ENCODE peak calls at places on chromosome 22, in five cellular contexts. A is adrenal gland, T is left lung, I is psoas muscle, C is tibial artery. P is an unnamed sample.

GRCh38 chr22:44147036-44147645 is 33.6 kb upstream of the PARVG start:
- DNase-seq in A (no peak), T (no peak), I (no peak), C (no peak), P (no peak)

GRCh38 chr22:17865183-17866055 is 91.2 kb upstream of the BID start:
- DNase-seq in A (no peak), T (no peak), I (no peak), C (no peak), P (no peak)

GRCh38 chr22:43109921-43110443 is 568 bp upstream of the BIK start:
- DNase-seq in A (no peak), T (no peak), I (no peak), C (no peak), P (no peak)

GRCh38 chr22:50293441-50294318 is 13.8 kb downstream of the PLXNB2 start:
- DNase-seq in A (peak; percentile 65), T (peak; percentile 81), I (peak; percentile 50), C (peak; percentile 88), P (no peak)

GRCh38 chr22:49150801-49151221 is 676.9 kb downstream of the BRD1 start:
- DNase-seq in A (no peak), T (no peak), I (no peak), C (no peak), P (no peak)

GRCh38 chr22:49500942-49501395 is 326.7 kb downstream of the BRD1 start:
- DNase-seq in A (no peak), T (no peak), I (no peak), C (no peak), P (no peak)

GRCh38 chr22:50477923-50478322 is 3.1 kb upstream of the SBF1 start:
- DNase-seq in A (no peak), T (no peak), I (no peak), C (no peak), P (no peak)

GRCh38 chr22:25508161-25508560 is 56.3 kb upstream of the GRK3 start:
- DNase-seq in A (no peak), T (no peak), I (no peak), C (no peak), P (no peak)

GRCh38 chr22:27786253-27786898 is 15.2 kb downstream of the MN1 start:
- DNase-seq in A (no peak), T (no peak), I (no peak), C (peak; percentile 87), P (no peak)

GRCh38 chr22:32596471-32596870 is 121.9 kb downstream of the FBXO7 start:
- DNase-seq in A (no peak), T (no peak), I (no peak), C (no peak), P (no peak)

GRCh38 chr22:24401824-24402434 is 25.5 kb upstream of the ADORA2A start:
- DNase-seq in A (no peak), T (no peak), I (no peak), C (peak; percentile 60), P (no peak)

GRCh38 chr22:21067075-21067900 is 21.5 kb downstream of the LRRC74B start:
- DNase-seq in A (no peak), T (no peak), I (no peak), C (no peak), P (no peak)

GRCh38 chr22:17121235-17122195 is at the start of gene TMEM121B:
- DNase-seq in A (peak; percentile 59), T (peak; percentile 65), I (peak; percentile 74), C (no peak), P (no peak)

GRCh38 chr22:37943471-37944198 is 9.8 kb downstream of the C22orf23 start:
- DNase-seq in A (no peak), T (no peak), I (no peak), C (no peak), P (no peak)

GRCh38 chr22:38086942-38087341 is 3.0 kb upstream of the SLC16A8 start:
- DNase-seq in A (no peak), T (no peak), I (peak; percentile 4), C (no peak), P (no peak)

GRCh38 chr22:44100411-44100810 is 76.3 kb downstream of the PARVB start:
- DNase-seq in A (peak; percentile 8), T (no peak), I (no peak), C (no peak), P (no peak)

GRCh38 chr22:30457964-30458363 is 13.9 kb downstream of the SEC14L3 start:
- DNase-seq in A (no peak), T (no peak), I (no peak), C (no peak), P (no peak)

GRCh38 chr22:27637604-27638003 is 164.0 kb downstream of the MN1 start:
- DNase-seq in A (no peak), T (no peak), I (no peak), C (no peak), P (no peak)

GRCh38 chr22:23984430-23984829 is 4.5 kb downstream of the GSTT2 start:
- DNase-seq in A (peak; percentile 51), T (no peak), I (no peak), C (no peak), P (no peak)

GRCh38 chr22:45225732-45226560 is 14.7 kb downstream of the KIAA0930 start:
- DNase-seq in A (peak; percentile 66), T (peak; percentile 63), I (peak; percentile 56), C (no peak), P (no peak)

GRCh38 chr22:20931126-20931654 is 14.0 kb downstream of the CRKL start:
- DNase-seq in A (no peak), T (no peak), I (no peak), C (no peak), P (no peak)

GRCh38 chr22:47589271-47590250 is 827.1 kb downstream of the TBC1D22A start:
- DNase-seq in A (no peak), T (no peak), I (no peak), C (peak; percentile 49), P (no peak)

GRCh38 chr22:47587361-47587760 is 824.9 kb downstream of the TBC1D22A start:
- DNase-seq in A (no peak), T (no peak), I (no peak), C (peak; percentile 33), P (no peak)

GRCh38 chr22:47587861-47588582 is 825.6 kb downstream of the TBC1D22A start:
- DNase-seq in A (no peak), T (no peak), I (no peak), C (peak; percentile 35), P (no peak)

GRCh38 chr22:47586946-47587345 is 824.5 kb downstream of the TBC1D22A start:
- DNase-seq in A (no peak), T (no peak), I (no peak), C (peak; percentile 35), P (no peak)

DNA sequence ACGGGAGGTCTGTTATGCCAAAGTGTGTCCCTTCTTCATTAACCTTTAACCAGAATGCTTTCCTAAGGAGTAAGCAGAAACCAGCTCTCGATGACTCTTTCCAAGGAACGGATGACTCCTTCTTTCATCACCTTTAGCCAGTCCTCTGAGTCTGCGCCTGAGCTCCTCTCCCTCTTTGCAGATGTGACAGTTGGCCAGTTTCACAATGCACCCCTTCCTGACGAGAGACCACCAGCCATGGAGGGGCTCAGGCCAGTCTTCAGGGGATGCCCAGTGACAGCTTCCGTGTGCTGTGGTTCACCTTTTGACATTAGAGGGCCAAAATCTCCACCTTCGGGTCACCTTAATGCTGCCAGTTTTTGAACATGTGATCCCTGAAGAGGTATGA is 826.1 kb downstream of the TBC1D22A start:
- DNase-seq in A (no peak), T (no peak), I (no peak), C (peak; percentile 43), P (no peak)
- H3K9me3 ChIP-seq in A (peaks cover 6% of the 10 kb centered on the region), T (peaks cover 15% of the 10 kb centered on the region), I (peaks cover 3% of the 10 kb centered on the region), C (no peaks in the 10 kb centered on the region), P (no peaks in the 10 kb centered on the region)

DNA sequence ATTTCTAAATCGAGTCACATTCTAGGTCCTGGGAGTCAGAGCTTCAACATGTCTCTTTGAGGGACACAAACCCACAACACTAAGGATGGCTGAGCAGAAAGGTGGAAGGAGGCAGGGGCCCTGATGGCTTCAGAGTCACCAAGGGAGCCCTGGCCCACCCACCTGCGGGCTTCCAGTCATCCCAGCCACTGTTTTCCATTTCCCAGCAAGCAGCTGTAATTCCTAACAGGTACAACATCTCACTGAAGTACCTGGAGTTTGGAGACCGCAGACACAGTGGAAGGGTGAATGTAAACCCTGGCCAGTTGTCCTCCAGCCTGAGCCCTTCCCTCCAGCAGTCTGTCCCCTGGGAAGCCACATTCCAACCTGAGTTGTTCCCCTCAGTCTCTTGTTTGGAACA is 562.8 kb downstream of the TBC1D22A start:
- DNase-seq in A (no peak), T (no peak), I (no peak), C (no peak), P (no peak)
- H3K9me3 ChIP-seq in A (peaks cover 5% of the 10 kb centered on the region), T (peaks cover 24% of the 10 kb centered on the region), I (peaks cover 10% of the 10 kb centered on the region), C (peaks cover 19% of the 10 kb centered on the region), P (peaks cover 5% of the 10 kb centered on the region)

GRCh38 chr22:47994899-47995573 is 1232.6 kb downstream of the TBC1D22A start:
- DNase-seq in A (no peak), T (no peak), I (no peak), C (no peak), P (no peak)

GRCh38 chr22:47997052-47997568 is 1234.7 kb downstream of the TBC1D22A start:
- DNase-seq in A (no peak), T (no peak), I (no peak), C (no peak), P (no peak)

GRCh38 chr22:47996446-47996857 is 1234.0 kb downstream of the TBC1D22A start:
- DNase-seq in A (no peak), T (no peak), I (no peak), C (no peak), P (no peak)

GRCh38 chr22:47995718-47996117 is 1233.3 kb downstream of the TBC1D22A start:
- DNase-seq in A (no peak), T (no peak), I (no peak), C (no peak), P (no peak)

GRCh38 chr22:47997612-47998011 is 1235.2 kb downstream of the TBC1D22A start:
- DNase-seq in A (no peak), T (no peak), I (no peak), C (no peak), P (no peak)
- H3K9me3 ChIP-seq in A (no peaks in the 10 kb centered on the region), T (no peaks in the 10 kb centered on the region), I (no peaks in the 10 kb centered on the region), C (no peaks in the 10 kb centered on the region), P (no peaks in the 10 kb centered on the region)

DNA sequence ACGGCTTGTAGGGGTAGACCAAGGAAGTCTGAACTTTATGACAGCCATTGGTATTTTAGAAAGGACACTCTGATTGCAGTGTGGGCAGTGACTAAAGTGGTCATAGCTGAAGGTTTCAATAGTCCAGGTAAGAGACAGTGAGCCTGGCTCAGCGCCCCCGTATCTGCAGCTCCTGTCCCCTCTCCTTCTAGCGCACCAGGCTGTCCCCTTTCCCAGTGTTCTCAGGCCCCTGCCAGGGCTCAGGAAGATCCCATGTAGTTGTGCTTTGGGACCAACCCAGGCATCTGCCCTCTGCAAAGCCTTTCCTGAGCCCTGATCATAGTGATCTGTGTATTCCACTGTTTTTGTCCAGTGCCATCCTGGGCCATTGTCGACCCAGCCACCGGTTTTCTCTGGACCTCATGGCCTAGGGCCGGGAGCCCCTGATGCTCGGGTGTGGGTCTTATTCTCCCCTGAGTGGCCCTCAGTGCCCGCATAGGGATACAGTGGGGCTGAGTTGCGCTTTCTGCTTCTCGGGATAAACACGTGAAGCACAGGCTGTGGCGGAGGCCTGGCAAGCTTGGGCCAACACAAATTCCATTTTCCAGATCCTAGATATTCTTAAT is 804.8 kb downstream of the TBC1D22A start:
- DNase-seq in A (no peak), T (no peak), I (no peak), C (no peak), P (no peak)
- H3K9me3 ChIP-seq in A (no peaks in the 10 kb centered on the region), T (no peaks in the 10 kb centered on the region), I (no peaks in the 10 kb centered on the region), C (no peaks in the 10 kb centered on the region), P (no peaks in the 10 kb centered on the region)

GRCh38 chr22:47444746-47445065 is 682.3 kb downstream of the TBC1D22A start:
- DNase-seq in A (no peak), T (no peak), I (no peak), C (no peak), P (no peak)
- H3K9me3 ChIP-seq in A (no peaks in the 10 kb centered on the region), T (peaks cover 16% of the 10 kb centered on the region), I (no peaks in the 10 kb centered on the region), C (no peaks in the 10 kb centered on the region), P (no peaks in the 10 kb centered on the region)

P was measured in T-helper 17 cell.